ENCODE peak calls at places on chromosomes 1 and 21, in four cellular contexts. M, V, Q and O are unnamed samples.

GRCh38 chr1:204721378-204722041 is 36.0 kb upstream of the LRRN2 start:
- DNase-seq in M (no peak), V (no peak), Q (peak), O (no peak)

GRCh38 chr1:217133092-217133491 is 409.9 kb upstream of the ESRRG start:
- DNase-seq in M (no peak), V (no peak), Q (peak), O (no peak)

GRCh38 chr1:203686091-203686632 is 59.5 kb downstream of the ATP2B4 start:
- DNase-seq in M (peak), V (peak), Q (no peak), O (no peak)

GRCh38 chr1:45328680-45329079 is 2.0 kb downstream of the HPDL start:
- DNase-seq in M (no peak), V (no peak), Q (peak), O (no peak)

GRCh38 chr1:156108664-156109241 is 5.8 kb upstream of the LMNA start:
- DNase-seq in M (no peak), V (no peak), Q (no peak), O (no peak)

GRCh38 chr1:50492142-50492541 is 68.9 kb upstream of the DMRTA2 start:
- DNase-seq in M (no peak), V (no peak), Q (no peak), O (no peak)

GRCh38 chr1:42943166-42943565 is 15.5 kb downstream of the SLC2A1 start:
- DNase-seq in M (no peak), V (no peak), Q (no peak), O (no peak)

GRCh38 chr1:109935451-109935900 is 24.8 kb downstream of the CSF1 start:
- DNase-seq in M (peak), V (no peak), Q (no peak), O (no peak)

GRCh38 chr1:223143760-223144248 is 756 bp upstream of the TLR5 start:
- DNase-seq in M (no peak), V (no peak), Q (no peak), O (peak)

GRCh38 chr1:68111804-68112436 is 61.5 kb upstream of the DIRAS3 start:
- DNase-seq in M (no peak), V (peak), Q (peak), O (no peak)

GRCh38 chr1:3930696-3931309 is 30.7 kb upstream of the C1orf174 start:
- DNase-seq in M (no peak), V (no peak), Q (no peak), O (no peak)

GRCh38 chr1:26858891-26859630 is 3.9 kb upstream of the SFN start:
- DNase-seq in M (no peak), V (no peak), Q (no peak), O (no peak)

GRCh38 chr1:19096036-19096833 is 113.8 kb downstream of the UBR4 start:
- DNase-seq in M (peak), V (peak), Q (no peak), O (no peak)

GRCh38 chr21:42799948-42800347 is 79.4 kb downstream of the WDR4 start:
- DNase-seq in M (no peak), V (no peak), Q (peak), O (no peak)

GRCh38 chr1:214404571-214405213 is 123.7 kb downstream of the SMYD2 start:
- DNase-seq in M (peak), V (no peak), Q (no peak), O (no peak)

GRCh38 chr21:37119421-37120218 is 46.6 kb downstream of the TTC3 start:
- DNase-seq in M (peak), V (no peak), Q (no peak), O (no peak)

GRCh38 chr21:39562791-39563770 is 49.7 kb upstream of the B3GALT5 start:
- DNase-seq in M (no peak), V (no peak), Q (no peak), O (no peak)

GRCh38 chr1:68955424-68955823 is 458.5 kb upstream of the DEPDC1 start:
- DNase-seq in M (no peak), V (no peak), Q (no peak), O (no peak)

GRCh38 chr1:223508819-223509218 is 115.6 kb downstream of the CCDC185 start:
- DNase-seq in M (no peak), V (no peak), Q (no peak), O (no peak)

GRCh38 chr1:151981178-151981525 is 12.5 kb downstream of the S100A10 start:
- DNase-seq in M (no peak), V (no peak), Q (no peak), O (no peak)

DNA sequence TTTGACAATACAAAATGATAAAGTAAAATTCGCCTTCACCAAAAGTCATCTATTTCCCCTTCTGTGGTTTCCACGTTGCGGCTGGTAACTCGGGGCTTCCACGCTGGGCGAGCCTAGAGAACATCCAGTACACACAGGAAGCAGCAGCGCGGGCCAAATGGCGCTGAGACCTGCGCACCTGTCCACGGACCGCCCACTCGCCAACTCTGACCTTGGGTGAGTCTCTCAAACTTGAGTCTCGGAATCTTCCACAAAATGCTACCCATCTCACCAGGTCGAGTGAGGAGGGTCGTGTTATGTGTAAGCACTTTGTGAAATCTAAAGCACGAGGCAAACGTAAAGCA is 820 bp upstream of the TTF2 start:
- DNase-seq in M (peak), V (no peak), Q (no peak), O (peak)
- TF ChIP-seq TCF12 in M (no peak), V (no peak), Q (no peak), O (peak)

DNA sequence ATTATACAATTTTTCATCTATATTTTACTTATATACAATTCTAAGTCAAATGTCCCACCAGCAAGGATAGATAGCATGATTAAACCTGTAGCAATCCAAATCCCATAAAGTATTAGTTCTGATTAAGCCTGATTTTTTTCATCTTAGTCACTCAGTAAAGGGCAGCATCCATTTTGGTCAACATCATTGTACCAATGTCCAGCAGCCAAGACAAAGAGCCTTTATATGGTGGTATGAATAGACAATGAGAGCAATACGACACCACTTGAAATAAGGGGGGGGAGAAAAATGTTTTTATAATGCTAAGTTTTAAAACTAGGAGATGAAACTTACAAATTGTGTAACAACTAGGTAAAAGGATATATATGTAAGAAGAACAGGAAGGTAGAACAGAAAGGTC is 7.4 kb downstream of the ZNF644 start:
- DNase-seq in M (peak), V (no peak), Q (no peak), O (no peak)
- TF ChIP-seq TCF12 in M (no peak), V (no peak), Q (no peak), O (no peak)

DNA sequence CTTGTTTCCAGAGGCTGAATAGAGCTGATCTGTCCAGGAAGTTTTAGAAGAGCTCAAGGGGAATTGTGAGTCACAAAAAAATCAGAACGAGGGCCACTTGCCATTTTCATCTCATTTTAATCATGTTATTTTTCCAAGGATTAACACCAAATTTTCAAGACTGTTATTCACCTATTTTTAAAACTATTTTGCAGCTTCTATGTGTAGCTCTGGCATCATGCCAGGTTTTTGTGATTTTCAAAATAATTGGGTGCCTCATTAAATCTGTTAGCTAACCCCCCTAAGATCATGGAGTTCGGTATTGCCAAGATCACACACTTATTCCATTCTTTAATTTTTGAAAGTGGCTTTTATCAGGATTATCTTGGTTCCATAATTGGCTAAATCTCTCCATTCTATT is 90.9 kb downstream of the RGS7 start:
- DNase-seq in M (no peak), V (no peak), Q (no peak), O (no peak)
- TF ChIP-seq TCF12 in M (no peak), V (no peak), Q (no peak), O (no peak)

GRCh38 chr21:9759972-9760371 is 761.4 kb upstream of the TPTE start:
- DNase-seq in M (no peak), V (no peak), Q (no peak), O (no peak)

GRCh38 chr21:9760398-9761074 is 760.8 kb upstream of the TPTE start:
- DNase-seq in M (no peak), V (no peak), Q (no peak), O (no peak)

GRCh38 chr21:9763807-9764206 is 757.6 kb upstream of the TPTE start:
- DNase-seq in M (no peak), V (no peak), Q (no peak), O (no peak)

GRCh38 chr21:9758888-9759287 is 762.5 kb upstream of the TPTE start:
- DNase-seq in M (no peak), V (no peak), Q (no peak), O (no peak)

GRCh38 chr21:9763306-9763705 is 758.1 kb upstream of the TPTE start:
- DNase-seq in M (no peak), V (no peak), Q (no peak), O (no peak)
- TF ChIP-seq TCF12 in M (no peak), V (no peak), Q (no peak), O (no peak)

GRCh38 chr1:61477301-61477700 is 247.6 kb downstream of the TM2D1 start:
- DNase-seq in M (no peak), V (no peak), Q (no peak), O (no peak)
- TF ChIP-seq TCF12 in M (no peak), V (no peak), Q (peak), O (no peak)

DNA sequence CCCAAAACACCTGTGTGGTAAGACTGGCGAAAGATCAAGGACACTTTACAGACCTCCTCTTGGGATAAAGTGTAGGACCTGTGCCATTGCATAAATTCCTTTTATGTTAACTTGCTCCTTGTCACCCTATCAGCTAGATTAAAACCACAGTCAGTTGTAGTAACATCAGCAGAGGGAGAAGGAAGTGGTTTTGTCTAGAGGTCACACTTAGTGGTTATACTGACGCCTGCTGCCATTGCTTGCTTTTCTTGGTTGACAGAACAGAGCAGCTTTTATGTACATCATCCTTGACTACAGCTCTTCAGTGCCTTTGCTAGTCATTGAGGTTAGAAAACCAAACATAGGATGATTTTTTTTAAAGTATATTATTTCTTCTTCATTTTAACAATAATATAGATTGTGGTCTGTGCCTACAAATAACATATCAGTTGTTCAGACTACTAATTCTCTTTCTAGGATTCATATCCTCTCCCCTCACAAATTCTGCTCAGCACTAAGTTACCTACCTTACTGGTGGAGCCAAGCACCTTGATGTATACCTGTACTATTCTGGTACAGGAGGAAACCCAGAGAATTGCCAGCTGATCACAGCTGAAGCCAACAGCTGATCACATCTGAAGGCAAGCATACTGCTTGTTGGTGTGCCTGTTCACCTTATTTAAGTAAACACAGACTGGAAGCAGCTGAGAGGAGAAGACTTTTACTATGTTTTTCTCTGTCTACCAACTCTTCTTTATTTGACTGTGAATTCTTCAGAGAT is 101.6 kb downstream of the PBX1 start:
- DNase-seq in M (no peak), V (no peak), Q (no peak), O (peak)
- TF ChIP-seq TCF12 in M (no peak), V (no peak), Q (no peak), O (no peak)